ENCODE peak calls at places on chromosomes 7 and 10, in four cellular contexts. M, S, U and Q are unnamed samples.

GRCh38 chr10:7408003-7408493 is 2.8 kb downstream of the SFMBT2 start:
- DNase-seq in M (peak; percentile 14), S (no peak), U (peak; percentile 16), Q (no peak)

GRCh38 chr10:97456034-97456685 is 10.2 kb downstream of the ZDHHC16 start:
- DNase-seq in M (no peak), S (no peak), U (no peak), Q (no peak)

GRCh38 chr10:126207313-126207771 is 180.9 kb downstream of the ADAM12 start:
- DNase-seq in M (no peak), S (no peak), U (no peak), Q (no peak)

GRCh38 chr10:16809074-16809718 is 8.0 kb downstream of the RSU1 start:
- DNase-seq in M (peak; percentile 53), S (no peak), U (peak; percentile 36), Q (no peak)

GRCh38 chr10:29980084-29980483 is 79.3 kb downstream of the JCAD start:
- DNase-seq in M (no peak), S (no peak), U (no peak), Q (no peak)

GRCh38 chr10:95467162-95467599 is 94.0 kb downstream of the SORBS1 start:
- DNase-seq in M (no peak), S (no peak), U (no peak), Q (no peak)

GRCh38 chr10:45064998-45065397 is 64.3 kb downstream of the ZNF22 start:
- DNase-seq in M (no peak), S (no peak), U (no peak), Q (no peak)

GRCh38 chr7:101377189-101377736 is 14.6 kb downstream of the COL26A1 start:
- DNase-seq in M (no peak), S (no peak), U (no peak), Q (no peak)

GRCh38 chr10:96047004-96047649 is 3.7 kb downstream of the CCNJ start:
- DNase-seq in M (no peak), S (no peak), U (no peak), Q (no peak)

GRCh38 chr7:33872870-33873269 is 32.5 kb upstream of the BMPER start:
- DNase-seq in M (no peak), S (no peak), U (no peak), Q (no peak)

GRCh38 chr7:23275906-23276305 is 23.2 kb upstream of the MALSU1 start:
- DNase-seq in M (no peak), S (no peak), U (no peak), Q (no peak)

GRCh38 chr10:70052462-70053211 is at the start of gene MACROH2A2:
- DNase-seq in M (peak; percentile 7), S (no peak), U (no peak), Q (no peak)

GRCh38 chr10:21042536-21042935 is 145.4 kb upstream of the NEBL start:
- DNase-seq in M (no peak), S (no peak), U (no peak), Q (no peak)

GRCh38 chr10:43135656-43136055 is 2.6 kb upstream of the CSGALNACT2 start:
- DNase-seq in M (no peak), S (no peak), U (no peak), Q (no peak)

GRCh38 chr7:81256991-81257390 is 338.1 kb upstream of the SEMA3C start:
- DNase-seq in M (no peak), S (no peak), U (no peak), Q (no peak)

GRCh38 chr10:3407208-3407607 is 234.6 kb upstream of the PITRM1 start:
- DNase-seq in M (no peak), S (no peak), U (no peak), Q (no peak)

GRCh38 chr10:65342226-65342625 is 1583.6 kb upstream of the LRRTM3 start:
- DNase-seq in M (no peak), S (no peak), U (no peak), Q (no peak)

GRCh38 chr7:102991077-102991539 is 78.3 kb downstream of the LRRC17 start:
- DNase-seq in M (no peak), S (peak; percentile 37), U (no peak), Q (no peak)

GRCh38 chr7:55939514-55940123 is 12.1 kb upstream of the MRPS17 start:
- DNase-seq in M (no peak), S (no peak), U (no peak), Q (no peak)

GRCh38 chr10:24912214-24912613 is 40.2 kb downstream of the PRTFDC1 start:
- DNase-seq in M (no peak), S (peak; percentile 73), U (no peak), Q (no peak)

GRCh38 chr10:79132681-79133381 is 64.1 kb downstream of the ZMIZ1 start:
- DNase-seq in M (no peak), S (no peak), U (no peak), Q (no peak)

GRCh38 chr10:129593953-129594352 is 126.9 kb downstream of the MGMT start:
- DNase-seq in M (no peak), S (no peak), U (no peak), Q (no peak)

GRCh38 chr10:8043569-8044306 is 10.8 kb upstream of the GATA3 start:
- DNase-seq in M (no peak), S (no peak), U (no peak), Q (no peak)

GRCh38 chr7:46812047-46812672 is 769.8 kb downstream of the TNS3 start:
- DNase-seq in M (no peak), S (no peak), U (no peak), Q (no peak)

GRCh38 chr10:47195274-47195885 is 104.6 kb upstream of the GDF10 start:
- DNase-seq in M (no peak), S (no peak), U (no peak), Q (no peak)

GRCh38 chr10:28328346-28328745 is 25.5 kb upstream of the MPP7 start:
- DNase-seq in M (no peak), S (no peak), U (no peak), Q (no peak)

GRCh38 chr10:61487506-61487905 is 34.3 kb upstream of the TMEM26 start:
- DNase-seq in M (no peak), S (no peak), U (no peak), Q (no peak)

GRCh38 chr7:918118-918425 is 36.4 kb downstream of the ADAP1 start:
- DNase-seq in M (no peak), S (no peak), U (no peak), Q (no peak)

GRCh38 chr10:43038783-43039628 is 37.9 kb upstream of the RET start:
- DNase-seq in M (no peak), S (no peak), U (no peak), Q (no peak)

GRCh38 chr7:42144253-42145002 is 92.6 kb downstream of the GLI3 start:
- DNase-seq in M (no peak), S (no peak), U (no peak), Q (no peak)

GRCh38 chr7:25101817-25102216 is 23.2 kb downstream of the CYCS start:
- DNase-seq in M (no peak), S (no peak), U (no peak), Q (no peak)

GRCh38 chr7:95598511-95598910 is 2.2 kb upstream of the PDK4 start:
- DNase-seq in M (no peak), S (no peak), U (no peak), Q (no peak)

GRCh38 chr7:105493928-105494325 is 28.1 kb downstream of the PUS7 start:
- DNase-seq in M (no peak), S (peak; percentile 71), U (no peak), Q (no peak)

GRCh38 chr10:2284071-2284470 is 546.7 kb upstream of the ADARB2 start:
- DNase-seq in M (no peak), S (no peak), U (no peak), Q (no peak)

GRCh38 chr7:106870528-106870927 is 5.4 kb downstream of the PIK3CG start:
- DNase-seq in M (no peak), S (no peak), U (no peak), Q (no peak)

GRCh38 chr7:141362580-141363435 is 188.4 kb upstream of the AGK start:
- DNase-seq in M (no peak), S (peak; percentile 98), U (no peak), Q (no peak)